ENCODE peak calls at places on chromosomes 4 and X, in seven cellular contexts. E, Z, K, A, Y, B and W are unnamed samples.

GRCh38 chr4:16155503-16156169 is 70.6 kb downstream of the TAPT1 start:
- DNase-seq in A (no peak), Y (no peak), K (no peak), Z (no peak), E (no peak), B (no peak), W (no peak)

GRCh38 chr4:121736735-121737351 is 28.1 kb downstream of the SMIM43 start:
- DNase-seq in Y (no peak), B (peak; percentile 71), K (no peak), Z (peak; percentile 64), A (no peak), E (no peak), W (peak; percentile 7)

GRCh38 chr4:15971068-15971801 is 8.3 kb upstream of the FGFBP2 start:
- DNase-seq in K (no peak), B (no peak), E (no peak), Z (no peak), A (no peak), Y (no peak), W (no peak)

GRCh38 chr4:2930821-2931764 is 32.1 kb downstream of the NOP14 start:
- DNase-seq in A (peak; percentile 52), E (peak; percentile 74), Z (no peak), Y (peak; percentile 92), B (no peak), K (peak; percentile 88), W (no peak)

GRCh38 chr4:154551872-154552686 is 1.9 kb upstream of the PLRG1 start:
- DNase-seq in K (peak; percentile 74), E (peak; percentile 79), Y (no peak), Z (peak; percentile 37), A (peak; percentile 66), B (peak; percentile 87), W (peak; percentile 25)

GRCh38 chrX:68480969-68481368 is 17.9 kb upstream of the YIPF6 start:
- DNase-seq in Z (no peak), B (no peak), E (no peak), Y (no peak), A (no peak), K (no peak), W (no peak)

GRCh38 chrX:65755786-65756185 is 88.3 kb downstream of the MSN start:
- DNase-seq in A (no peak), K (no peak), B (no peak), Z (no peak), E (no peak), Y (no peak), W (no peak)

GRCh38 chrX:13028871-13029336 is 15.5 kb downstream of the FAM9C start:
- DNase-seq in B (no peak), E (no peak), Y (no peak), A (no peak), Z (no peak), K (no peak), W (no peak)

GRCh38 chr4:103996637-103997036 is 276.9 kb upstream of the TACR3 start:
- DNase-seq in E (no peak), B (peak; percentile 66), K (no peak), Z (peak; percentile 78), A (no peak), Y (no peak), W (no peak)

GRCh38 chr4:36208884-36209473 is 35.3 kb downstream of the ARAP2 start:
- DNase-seq in E (no peak), B (no peak), Y (no peak), K (no peak), Z (no peak), A (no peak), W (no peak)

GRCh38 chr4:115945026-115945425 is 831.6 kb upstream of the NDST4 start:
- DNase-seq in B (no peak), A (no peak), Z (no peak), E (no peak), K (no peak), Y (no peak), W (no peak)

GRCh38 chr4:94500696-94501095 is 49.0 kb downstream of the PDLIM5 start:
- DNase-seq in K (no peak), Y (no peak), A (peak; percentile 80), B (peak; percentile 53), E (no peak), Z (no peak), W (no peak)

GRCh38 chr4:11628093-11628725 is 199.5 kb upstream of the HS3ST1 start:
- DNase-seq in Y (no peak), Z (no peak), E (no peak), K (no peak), A (no peak), B (peak; percentile 20), W (no peak)

GRCh38 chr4:87093443-87094123 is 126.8 kb downstream of the KLHL8 start:
- DNase-seq in A (no peak), K (no peak), Z (peak; percentile 65), E (no peak), B (peak; percentile 65), Y (no peak), W (peak; percentile 58)

GRCh38 chr4:172850838-172851237 is 317.8 kb upstream of the GALNT7 start:
- DNase-seq in B (peak; percentile 36), A (no peak), Y (no peak), E (no peak), K (no peak), Z (peak; percentile 72), W (no peak)

GRCh38 chrX:51894697-51895336 is 1.4 kb downstream of the MAGED1 start:
- DNase-seq in E (no peak), Z (peak; percentile 69), B (peak; percentile 38), A (peak; percentile 15), K (no peak), Y (peak; percentile 51), W (no peak)

GRCh38 chr4:22129454-22130075 is 181.0 kb upstream of the KCNIP4 start:
- DNase-seq in B (peak; percentile 63), K (no peak), Z (peak; percentile 38), Y (no peak), E (no peak), A (no peak), W (no peak)

GRCh38 chr4:111027526-111027925 is 404.6 kb upstream of the PITX2 start:
- DNase-seq in A (no peak), Y (no peak), Z (no peak), E (no peak), K (no peak), B (no peak), W (no peak)

GRCh38 chr4:6526696-6527095 is 48.3 kb upstream of the MAN2B2 start:
- DNase-seq in E (no peak), Y (no peak), A (no peak), B (no peak), K (no peak), Z (no peak), W (no peak)

DNA sequence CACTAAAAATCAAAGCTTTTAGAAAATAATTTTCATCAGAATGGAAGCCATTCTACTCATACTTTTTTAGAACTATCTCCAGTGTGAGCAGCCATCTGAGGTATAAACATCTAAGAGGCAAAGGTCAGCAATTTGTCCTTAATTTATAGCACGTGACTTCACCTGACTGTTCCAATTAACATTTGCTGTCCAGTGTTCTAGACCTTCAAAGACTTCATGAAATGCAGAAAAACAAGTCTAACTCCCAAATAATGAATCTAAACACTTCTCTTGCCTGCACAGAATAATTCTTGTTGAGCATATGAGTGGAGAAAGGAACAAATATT is 12.0 kb downstream of the RFC1 start:
- DNase-seq in Z (no peak), K (no peak), E (no peak), A (no peak), B (no peak), Y (no peak), W (no peak)
- H3K27ac ChIP-seq in Z (no peak overlapping the region), K (peak overlapping the region; percentile 87), E (peak overlapping the region; percentile 36), A (peak overlapping the region; percentile 59), B (peak overlapping the region; percentile 14), Y (peak overlapping the region; percentile 69), W (peak overlapping the region; percentile 70)

DNA sequence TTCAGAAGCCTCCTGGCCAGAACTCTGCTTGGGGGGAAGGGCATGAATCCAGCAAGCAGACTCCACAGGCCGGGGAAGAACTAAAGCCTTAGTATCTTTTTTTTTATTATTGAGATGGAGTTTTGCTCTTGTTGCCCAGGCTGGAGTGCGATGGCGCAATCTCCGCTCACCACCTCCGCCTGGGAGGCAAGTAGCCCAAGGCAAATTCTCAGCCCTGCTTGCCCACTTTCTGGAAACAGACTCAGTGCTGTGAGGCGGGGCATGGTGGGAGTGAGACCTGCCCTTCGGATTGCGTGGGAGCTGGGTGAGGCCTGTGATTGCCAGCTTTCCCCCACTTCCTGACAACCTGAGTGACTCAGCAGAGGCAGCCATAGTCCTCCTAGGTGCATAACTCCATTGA is 348.8 kb downstream of the GASK1B start:
- DNase-seq in K (no peak), E (no peak), A (no peak), Z (no peak), B (no peak), Y (peak; percentile 10), W (no peak)
- H3K27ac ChIP-seq in K (no peak overlapping the region), E (no peak overlapping the region), A (no peak overlapping the region), Z (no peak overlapping the region), B (no peak overlapping the region), Y (no peak overlapping the region), W (no peak overlapping the region)

DNA sequence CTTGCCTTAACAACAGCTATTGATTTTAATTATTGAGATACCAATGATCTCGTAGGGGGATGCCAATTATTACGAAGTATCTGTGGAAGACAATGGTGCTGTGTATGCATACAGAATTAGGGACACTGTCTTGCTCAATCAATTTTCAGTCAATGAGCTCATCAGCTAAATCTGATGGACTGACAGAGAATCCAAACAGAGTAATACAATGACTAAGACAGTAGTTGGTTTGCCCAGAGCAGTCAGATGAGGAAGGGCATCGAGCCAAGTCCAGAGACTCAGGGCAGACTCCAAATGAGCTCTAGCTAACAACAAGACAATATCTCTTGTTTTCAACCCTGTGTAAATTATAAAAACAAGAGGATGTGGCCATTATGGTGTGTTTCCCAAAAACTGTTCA is 14.7 kb upstream of the GSX2 start:
- DNase-seq in B (peak; percentile 80), K (no peak), E (no peak), Z (no peak), A (peak; percentile 83), Y (no peak), W (no peak)
- H3K27ac ChIP-seq in B (no peak overlapping the region), K (no peak overlapping the region), E (no peak overlapping the region), Z (no peak overlapping the region), A (peak overlapping the region; percentile 81), Y (no peak overlapping the region), W (no peak overlapping the region)

GRCh38 chr4:76737180-76737579 is 160.8 kb downstream of the SOWAHB start:
- DNase-seq in E (no peak), Y (no peak), Z (no peak), A (no peak), K (no peak), B (no peak), W (no peak)

GRCh38 chr4:76738081-76738931 is 159.6 kb downstream of the SOWAHB start:
- DNase-seq in K (no peak), Z (no peak), A (no peak), Y (no peak), E (no peak), B (peak; percentile 83), W (no peak)

GRCh38 chr4:76740866-76741662 is 156.9 kb downstream of the SOWAHB start:
- DNase-seq in Z (no peak), B (no peak), A (no peak), Y (peak; percentile 82), E (no peak), K (no peak), W (no peak)

GRCh38 chr4:76741663-76742020 is 156.3 kb downstream of the SOWAHB start:
- DNase-seq in K (no peak), Z (no peak), A (no peak), B (no peak), E (no peak), Y (no peak), W (no peak)

DNA sequence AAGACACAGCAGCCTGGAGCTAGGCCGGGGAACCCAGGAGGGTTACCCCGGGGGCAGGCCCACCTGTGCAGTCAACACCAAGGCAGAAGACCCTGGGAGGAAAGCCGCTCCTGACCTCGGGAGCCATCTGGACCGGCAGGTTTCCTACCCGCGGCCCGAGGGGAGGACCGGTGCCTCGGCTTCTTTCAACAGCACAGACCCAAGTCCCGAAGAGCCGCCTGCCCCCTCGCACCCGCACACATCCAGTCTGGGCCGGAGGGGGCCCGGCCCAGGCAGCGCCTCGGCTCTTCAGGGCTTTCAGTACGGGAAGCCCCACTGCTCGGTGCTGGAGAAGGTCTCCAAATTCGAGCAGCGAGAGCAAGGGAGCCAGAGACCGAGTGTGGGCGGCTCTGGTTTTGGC is 157.8 kb downstream of the SOWAHB start:
- DNase-seq in A (no peak), Y (peak; percentile 77), Z (no peak), K (peak; percentile 41), E (no peak), B (no peak), W (no peak)
- H3K27ac ChIP-seq in A (no peak overlapping the region), Y (no peak overlapping the region), Z (no peak overlapping the region), K (peak overlapping the region; percentile 75), E (peak overlapping the region; percentile 69), B (no peak overlapping the region), W (no peak overlapping the region)